ENCODE peak calls at places on chromosomes 16 and 17, in four cellular contexts. L, T, I and F are unnamed samples.

GRCh38 chr17:57823469-57824401 is 26.1 kb downstream of the MRPS23 start:
- DNase-seq in L (peak), I (no peak), T (peak), F (peak)

GRCh38 chr16:30755955-30756780 is 5.7 kb downstream of the CFAP119 start:
- DNase-seq in T (no peak), I (no peak), L (no peak), F (no peak)

GRCh38 chr17:59505610-59506276 is 59.7 kb upstream of the DHX40 start:
- DNase-seq in L (peak), I (no peak), T (no peak), F (no peak)

GRCh38 chr17:80795737-80796136 is 195.9 kb upstream of the CHMP6 start:
- DNase-seq in L (peak), T (no peak), I (no peak), F (peak)

GRCh38 chr17:82217120-82217529 is 4.5 kb upstream of the CCDC57 start:
- DNase-seq in T (peak), I (no peak), L (no peak), F (peak)

GRCh38 chr16:66293932-66294331 is 72.6 kb upstream of the CDH5 start:
- DNase-seq in L (no peak), T (no peak), I (no peak), F (no peak)

GRCh38 chr17:1076299-1076981 is 79.5 kb downstream of the TIMM22 start:
- DNase-seq in T (no peak), I (no peak), L (no peak), F (no peak)

GRCh38 chr17:7094661-7095064 is 14.6 kb upstream of the CLEC10A start:
- DNase-seq in T (no peak), L (no peak), I (no peak), F (no peak)

GRCh38 chr17:15510361-15510760 is 42.9 kb upstream of the CDRT4 start:
- DNase-seq in T (peak), I (peak), L (peak), F (peak)

GRCh38 chr17:62631086-62631935 is 3.8 kb downstream of the MRC2 start:
- DNase-seq in T (no peak), I (no peak), L (no peak), F (no peak)

GRCh38 chr16:85068746-85069145 is 41.2 kb downstream of the KIAA0513 start:
- DNase-seq in T (no peak), L (no peak), I (no peak), F (no peak)

GRCh38 chr16:14672403-14672971 is 21.6 kb downstream of the PLA2G10 start:
- DNase-seq in L (no peak), I (no peak), T (no peak), F (no peak)

GRCh38 chr17:77597421-77598240 is 360.9 kb upstream of the TNRC6C start:
- DNase-seq in T (no peak), L (no peak), I (no peak), F (no peak)

GRCh38 chr17:61467416-61468262 is 15.4 kb downstream of the TBX4 start:
- DNase-seq in L (peak), I (peak), T (peak), F (peak)

GRCh38 chr16:55252577-55252976 is 71.4 kb upstream of the IRX6 start:
- DNase-seq in I (no peak), L (no peak), T (no peak), F (no peak)

GRCh38 chr17:80264793-80265075 is 4.1 kb downstream of the RNF213 start:
- DNase-seq in I (no peak), T (no peak), L (no peak), F (no peak)

GRCh38 chr16:71883193-71883848 is 661 bp downstream of the ZNF821 start:
- DNase-seq in I (no peak), L (peak), T (peak), F (no peak)

GRCh38 chr17:4474093-4474492 is 24.6 kb upstream of the SPNS2 start:
- DNase-seq in T (no peak), I (no peak), L (no peak), F (no peak)

GRCh38 chr17:48155889-48156670 is 48.5 kb downstream of the SNX11 start:
- DNase-seq in I (no peak), T (no peak), L (no peak), F (no peak)

GRCh38 chr17:42673885-42674754 is 2.7 kb downstream of the PLEKHH3 start:
- DNase-seq in T (peak), I (peak), L (peak), F (peak)

GRCh38 chr16:17222756-17223411 is 247.9 kb downstream of the XYLT1 start:
- DNase-seq in T (no peak), L (no peak), I (no peak), F (no peak)

GRCh38 chr17:48995871-48996695 is 1.1 kb upstream of the IGF2BP1 start:
- DNase-seq in T (peak), I (no peak), L (no peak), F (peak)

GRCh38 chr16:19757026-19757425 is 39.0 kb downstream of the IQCK start:
- DNase-seq in T (no peak), I (no peak), L (peak), F (no peak)

GRCh38 chr17:75069783-75070182 is 18.0 kb upstream of the SLC16A5 start:
- DNase-seq in T (peak), I (no peak), L (peak), F (no peak)

GRCh38 chr17:49646391-49647255 is 31.3 kb downstream of the SPOP start:
- DNase-seq in T (no peak), L (peak), I (peak), F (peak)

GRCh38 chr17:65527857-65528591 is 33.4 kb downstream of the AXIN2 start:
- DNase-seq in T (no peak), L (no peak), I (no peak), F (no peak)

GRCh38 chr16:89700649-89701424 is 668 bp downstream of the SPATA2L start:
- DNase-seq in I (no peak), T (no peak), L (peak), F (peak)

GRCh38 chr17:61177351-61177750 is 222.3 kb upstream of the TBX2 start:
- DNase-seq in I (no peak), T (no peak), L (no peak), F (no peak)

GRCh38 chr16:89863741-89864391 is 9.5 kb upstream of the TCF25 start:
- DNase-seq in T (no peak), I (peak), L (peak), F (peak)

GRCh38 chr16:61820398-61820797 is 215.8 kb downstream of the CDH8 start:
- DNase-seq in T (no peak), L (peak), I (no peak), F (no peak)

GRCh38 chr16:782766-783403 is 5.3 kb downstream of the RPUSD1 start:
- DNase-seq in I (no peak), T (no peak), L (no peak), F (no peak)

GRCh38 chr17:72173475-72174116 is 52.8 kb downstream of the SOX9 start:
- DNase-seq in I (no peak), L (peak), T (no peak), F (no peak)

GRCh38 chr17:39617446-39618251 is 9.1 kb upstream of the PPP1R1B start:
- DNase-seq in T (peak), I (peak), L (no peak), F (peak)

GRCh38 chr16:49455991-49456745 is 82.6 kb downstream of the C16orf78 start:
- DNase-seq in I (no peak), L (no peak), T (no peak), F (no peak)

GRCh38 chr16:84314814-84315213 is 20.1 kb downstream of the WFDC1 start:
- DNase-seq in L (no peak), T (no peak), I (no peak), F (no peak)